ENCODE peak calls at places on chromosomes 7 and 10, in four cellular contexts. Z is Panc1, P is astrocyte of the spinal cord, I is right lobe of liver. G is an unnamed sample.

GRCh38 chr7:148264933-148265557 is 325.5 kb upstream of the C7orf33 start:
- DNase-seq in Z (peak), I (no peak), P (peak), G (no peak)

GRCh38 chr7:15801565-15801964 is 115.1 kb upstream of the MEOX2 start:
- DNase-seq in P (peak), Z (no peak), I (no peak), G (no peak)

GRCh38 chr10:118405933-118406332 is 63.8 kb upstream of the FAM204A start:
- DNase-seq in Z (no peak), P (no peak), I (no peak), G (no peak)

GRCh38 chr7:139853576-139854511 is 24.8 kb downstream of the TBXAS1 start:
- DNase-seq in I (no peak), Z (no peak), P (peak), G (peak)

GRCh38 chr7:78587443-78588044 is 789.0 kb downstream of the PHTF2 start:
- DNase-seq in P (no peak), I (no peak), Z (peak), G (no peak)

GRCh38 chr10:33703897-33704825 is 369.7 kb upstream of the NRP1 start:
- DNase-seq in Z (no peak), I (peak), P (peak), G (no peak)

GRCh38 chr7:50660040-50660829 is 95.0 kb upstream of the DDC start:
- DNase-seq in P (no peak), Z (no peak), I (no peak), G (no peak)

GRCh38 chr10:70430489-70431445 is 10.7 kb downstream of the NODAL start:
- DNase-seq in I (peak), Z (no peak), P (peak), G (no peak)

GRCh38 chr10:54559498-54559897 is 241.5 kb downstream of the PCDH15 start:
- DNase-seq in P (peak), I (no peak), Z (no peak), G (no peak)

GRCh38 chr7:85294176-85294575 is 107.3 kb upstream of the SEMA3D start:
- DNase-seq in P (no peak), Z (no peak), I (no peak), G (no peak)

GRCh38 chr10:100192350-100192749 is 6.5 kb upstream of the ERLIN1 start:
- DNase-seq in Z (no peak), I (no peak), P (no peak), G (no peak)

GRCh38 chr10:24784061-24784460 is 60.4 kb upstream of the ARHGAP21 start:
- DNase-seq in Z (no peak), P (no peak), I (no peak), G (no peak)

GRCh38 chr7:51366930-51367613 is 50.5 kb upstream of the COBL start:
- DNase-seq in Z (no peak), I (no peak), P (peak), G (no peak)

GRCh38 chr7:44583145-44583544 is 1.1 kb upstream of the TMED4 start:
- DNase-seq in Z (no peak), P (no peak), I (no peak), G (no peak)

GRCh38 chr7:44590910-44591309 is 8.9 kb upstream of the TMED4 start:
- DNase-seq in Z (no peak), I (no peak), P (no peak), G (no peak)

DNA sequence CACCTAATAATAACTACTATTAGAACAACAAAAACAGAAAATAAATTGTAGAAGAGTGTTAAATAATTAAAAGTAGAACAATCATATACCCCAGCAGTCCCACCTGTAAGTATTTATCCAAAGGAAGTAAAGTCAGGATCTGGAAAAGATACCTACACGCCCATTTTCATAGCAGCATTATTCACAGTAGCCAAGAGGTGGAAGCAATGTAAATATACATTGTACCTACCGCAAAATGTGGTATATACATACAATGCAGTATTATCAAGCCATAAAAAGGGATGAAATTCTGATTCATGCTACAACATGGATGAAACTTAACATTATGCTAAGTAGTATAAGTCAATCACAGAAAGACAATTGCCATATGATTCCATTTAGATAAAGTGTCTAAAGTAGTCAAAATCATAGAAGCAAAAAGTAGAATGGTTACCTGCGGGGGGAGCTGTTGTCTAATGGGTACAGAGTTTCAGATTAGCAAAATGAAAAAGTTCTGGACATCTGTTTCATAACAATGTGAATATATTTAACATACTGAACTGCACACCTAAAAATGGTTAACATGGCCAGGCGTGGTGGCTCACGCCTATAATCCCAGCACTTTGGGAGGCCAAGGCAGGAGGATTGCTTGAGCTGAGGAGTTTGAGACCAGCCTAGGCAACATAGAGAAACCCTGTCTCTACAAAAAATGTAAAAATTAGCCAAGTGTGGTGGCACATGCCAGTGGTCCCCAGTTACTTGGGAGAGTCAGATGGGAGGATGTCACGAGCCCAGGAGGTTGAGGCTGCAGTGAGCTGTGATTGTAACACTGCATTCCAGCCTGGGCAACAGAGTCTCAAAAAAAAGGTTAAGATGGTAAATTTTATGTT is 6.0 kb upstream of the TMED4 start:
- DNase-seq in Z (peak), I (no peak), P (peak), G (no peak)
- TF ChIP-seq CTCF in Z (peak), I (peak), P (peak), G (peak)

GRCh38 chr7:107046511-107047259 is 2.2 kb downstream of the PRKAR2B start:
- DNase-seq in I (no peak), Z (no peak), P (no peak), G (no peak)
- H3K4me3 ChIP-seq in I (no peak), Z (no peak), P (no peak), G (peak)

DNA sequence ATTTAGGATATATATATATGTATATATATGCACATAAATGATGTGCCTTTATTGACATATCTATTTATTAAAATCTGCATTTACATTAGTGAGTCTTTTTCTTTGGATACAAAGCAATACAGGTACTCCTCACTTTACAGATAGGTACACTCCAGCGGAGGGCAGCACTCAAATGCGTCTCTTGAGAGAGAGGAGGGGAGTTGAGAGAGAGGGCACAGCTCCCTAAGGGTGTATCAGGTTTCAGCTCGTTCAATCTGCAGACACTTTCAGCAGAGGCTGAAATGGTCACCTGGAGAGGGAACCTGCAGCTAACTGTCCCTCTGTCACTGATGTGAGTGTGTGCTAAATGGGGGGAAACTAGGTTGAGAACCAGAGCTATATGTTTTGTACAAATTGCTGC is 21.5 kb downstream of the C10orf53 start:
- DNase-seq in P (no peak), I (no peak), Z (no peak), G (no peak)
- TF ChIP-seq CTCF in P (no peak), I (no peak), Z (no peak), G (no peak)

GRCh38 chr7:25567430-25567829 is 339.1 kb upstream of the NPVF start:
- DNase-seq in P (no peak), I (no peak), Z (no peak), G (no peak)
- H3K4me3 ChIP-seq in P (no peak), I (no peak), Z (no peak), G (no peak)

GRCh38 chr7:26291699-26292538 is at the start of gene SNX10:
- DNase-seq in Z (no peak), I (peak), P (no peak), G (no peak)
- TF ChIP-seq CTCF in Z (peak), I (peak), P (no peak), G (no peak)

G was measured in esophagus muscularis mucosa.